ENCODE peak calls at places on chromosomes 12 and 14, in ten cellular contexts. P, O, Q, E, F, M, V, W, X and U are unnamed samples.

GRCh38 chr12:114777052-114777451 is 93.1 kb upstream of the TBX3 start:
- DNase-seq in P (no peak), O (no peak), Q (no peak), E (no peak), F (no peak), M (no peak), V (no peak), W (no peak), X (no peak), U (no peak)

GRCh38 chr14:100486025-100486828 is 101.0 kb downstream of the BEGAIN start:
- DNase-seq in P (no peak), O (no peak), Q (no peak), E (peak), F (peak), M (peak), V (peak), W (peak), X (no peak), U (peak)

GRCh38 chr12:107622005-107622404 is 63.6 kb upstream of the PWP1 start:
- DNase-seq in P (peak), O (no peak), Q (no peak), E (peak), F (no peak), M (peak), V (no peak), W (no peak), X (no peak), U (peak)

GRCh38 chr12:130983328-130984017 is 29.8 kb downstream of the ADGRD1 start:
- DNase-seq in P (no peak), O (no peak), Q (no peak), E (no peak), F (no peak), M (peak), V (no peak), W (no peak), X (no peak), U (no peak)

GRCh38 chr12:65643595-65644386 is 180.5 kb upstream of the HMGA2 start:
- DNase-seq in P (no peak), O (no peak), Q (no peak), E (no peak), F (no peak), M (no peak), V (no peak), W (no peak), X (no peak), U (no peak)

GRCh38 chr14:104370256-104370870 is 209.2 kb upstream of the C14orf180 start:
- DNase-seq in P (peak), O (no peak), Q (peak), E (peak), F (no peak), M (peak), V (no peak), W (no peak), X (no peak), U (peak)

GRCh38 chr14:35740215-35740614 is 68.9 kb downstream of the RALGAPA1 start:
- DNase-seq in P (no peak), O (no peak), Q (no peak), E (no peak), F (no peak), M (no peak), V (no peak), W (no peak), X (no peak), U (no peak)

GRCh38 chr14:51398898-51399297 is 158.9 kb downstream of the TMX1 start:
- DNase-seq in P (no peak), O (no peak), Q (no peak), E (no peak), F (no peak), M (no peak), V (no peak), W (no peak), X (no peak), U (no peak)

GRCh38 chr14:74038015-74038859 is 19.1 kb downstream of the BBOF1 start:
- DNase-seq in P (no peak), O (no peak), Q (no peak), E (peak), F (no peak), M (peak), V (no peak), W (no peak), X (no peak), U (peak)

GRCh38 chr12:13101854-13102375 is 1.6 kb downstream of the GSG1 start:
- DNase-seq in P (no peak), O (no peak), Q (peak), E (no peak), F (no peak), M (peak), V (peak), W (no peak), X (no peak), U (no peak)

GRCh38 chr12:121331268-121331667 is 20.9 kb downstream of the ANAPC5 start:
- DNase-seq in P (no peak), O (no peak), Q (no peak), E (no peak), F (no peak), M (no peak), V (no peak), W (no peak), X (no peak), U (no peak)

GRCh38 chr12:81297606-81298005 is 219.7 kb downstream of the ACSS3 start:
- DNase-seq in P (no peak), O (no peak), Q (no peak), E (no peak), F (no peak), M (no peak), V (no peak), W (no peak), X (no peak), U (no peak)

GRCh38 chr12:75257510-75257909 is 47.9 kb upstream of the KCNC2 start:
- DNase-seq in P (no peak), O (no peak), Q (no peak), E (no peak), F (no peak), M (no peak), V (no peak), W (no peak), X (no peak), U (no peak)

GRCh38 chr14:50955373-50956043 is 11.2 kb upstream of the PYGL start:
- DNase-seq in P (peak), O (peak), Q (peak), E (peak), F (no peak), M (peak), V (peak), W (no peak), X (peak), U (peak)

GRCh38 chr12:104870797-104871196 is 87.3 kb downstream of the SLC41A2 start:
- DNase-seq in P (no peak), O (no peak), Q (no peak), E (peak), F (no peak), M (no peak), V (no peak), W (peak), X (no peak), U (no peak)

DNA sequence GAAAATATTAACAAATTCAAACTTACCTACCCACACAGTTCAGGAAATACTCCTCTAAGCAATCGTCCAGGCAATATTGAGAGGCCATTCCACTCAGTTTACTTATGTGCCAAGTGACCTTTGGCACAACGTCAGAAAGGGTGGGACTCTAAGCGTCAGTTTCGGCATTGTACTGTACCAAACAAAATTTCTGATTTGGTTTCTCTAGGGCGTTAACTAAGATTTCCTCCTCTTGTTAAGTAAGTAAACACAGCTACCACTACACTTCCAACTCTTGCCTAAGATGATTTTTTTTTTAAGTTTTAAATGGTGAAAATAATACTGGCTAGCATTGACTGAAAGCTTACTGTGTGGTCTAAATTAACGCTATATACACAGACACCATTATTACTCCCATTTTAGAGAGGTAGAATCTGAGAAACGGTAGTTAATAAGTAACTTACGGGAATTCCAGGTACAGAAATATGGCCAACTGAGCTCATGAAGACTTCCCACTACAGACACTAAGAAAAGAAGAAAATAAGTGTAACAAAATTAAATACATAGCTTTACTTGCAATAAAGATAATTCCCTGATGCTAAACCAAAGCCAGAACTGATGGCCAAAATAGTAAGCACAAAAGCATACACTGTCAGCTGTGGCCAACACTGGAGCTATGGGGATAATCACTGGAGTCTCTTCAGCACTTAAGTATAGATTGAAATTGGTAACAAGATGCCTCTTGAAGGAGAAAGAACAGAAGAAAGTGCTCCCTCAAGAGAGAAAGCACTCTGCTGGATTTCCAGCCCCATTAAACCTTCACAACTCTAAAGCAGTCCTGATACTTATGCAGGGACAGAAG is 76.1 kb downstream of the EPS8 start:
- DNase-seq in P (no peak), O (no peak), Q (no peak), E (no peak), F (no peak), M (peak), V (peak), W (no peak), X (no peak), U (no peak)
- TF ChIP-seq POLR2AphosphoS5 in P (no peak), O (no peak), Q (no peak), E (no peak), F (no peak), M (peak), V (peak), W (no peak), X (no peak), U (no peak)

GRCh38 chr12:46516933-46517578 is 144.5 kb upstream of the SLC38A2 start:
- DNase-seq in P (no peak), O (no peak), Q (no peak), E (no peak), F (peak), M (no peak), V (no peak), W (peak), X (no peak), U (no peak)
- TF ChIP-seq POLR2AphosphoS5 in P (no peak), O (no peak), Q (no peak), E (no peak), F (peak), M (no peak), V (no peak), W (peak), X (no peak), U (no peak)

GRCh38 chr14:105483300-105484068 is 3.2 kb upstream of the CRIP1 start:
- DNase-seq in P (no peak), O (no peak), Q (no peak), E (no peak), F (no peak), M (no peak), V (peak), W (no peak), X (no peak), U (no peak)

GRCh38 chr14:105480165-105480564 is 5.5 kb downstream of the CRIP2 start:
- DNase-seq in P (no peak), O (no peak), Q (no peak), E (no peak), F (no peak), M (no peak), V (no peak), W (no peak), X (no peak), U (no peak)

GRCh38 chr14:105480807-105481801 is 5.6 kb upstream of the CRIP1 start:
- DNase-seq in P (peak), O (peak), Q (peak), E (peak), F (peak), M (peak), V (peak), W (no peak), X (no peak), U (peak)

GRCh38 chr14:105482486-105483110 is 4.1 kb upstream of the CRIP1 start:
- DNase-seq in P (no peak), O (no peak), Q (no peak), E (no peak), F (no peak), M (no peak), V (no peak), W (no peak), X (no peak), U (no peak)

DNA sequence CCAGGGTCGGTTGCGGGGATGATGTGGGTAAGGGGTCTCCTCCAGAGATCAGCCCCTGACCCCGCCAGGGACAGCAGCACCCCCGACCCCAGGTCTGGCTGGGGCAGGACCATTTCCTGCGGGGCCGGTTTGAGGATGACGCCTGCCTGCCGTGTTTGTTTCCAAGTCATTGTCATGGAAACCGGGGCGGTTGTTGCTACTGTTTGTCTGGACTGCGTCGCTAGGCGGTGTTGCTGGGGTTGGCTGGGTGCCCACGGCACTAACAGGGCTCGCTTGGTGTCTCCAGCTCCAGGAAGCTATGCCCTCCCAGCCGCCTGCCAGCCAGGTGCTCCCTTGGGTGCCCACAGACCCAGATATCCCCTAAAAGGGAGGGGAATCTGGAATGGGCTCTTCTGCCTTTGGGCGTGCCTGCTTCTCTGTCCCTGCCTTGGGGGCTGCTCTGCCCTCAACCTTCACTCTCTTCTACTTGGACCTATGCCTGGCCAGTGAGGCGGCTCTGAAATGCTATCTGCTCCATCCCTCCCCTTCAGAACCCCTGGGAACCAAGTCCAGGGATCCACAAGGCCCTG is 4.7 kb upstream of the CRIP1 start:
- DNase-seq in P (peak), O (peak), Q (peak), E (peak), F (peak), M (peak), V (peak), W (peak), X (no peak), U (peak)
- TF ChIP-seq POLR2AphosphoS5 in P (peak), O (peak), Q (peak), E (no peak), F (no peak), M (no peak), V (peak), W (no peak), X (no peak), U (no peak)

GRCh38 chr12:57474862-57475261 is 4.8 kb downstream of the ARHGAP9 start:
- DNase-seq in P (no peak), O (peak), Q (no peak), E (no peak), F (no peak), M (no peak), V (no peak), W (no peak), X (no peak), U (no peak)

GRCh38 chr12:57475271-57476161 is 4.2 kb downstream of the ARHGAP9 start:
- DNase-seq in P (no peak), O (peak), Q (no peak), E (peak), F (no peak), M (no peak), V (no peak), W (no peak), X (no peak), U (peak)

GRCh38 chr12:57477710-57478681 is 1.7 kb downstream of the ARHGAP9 start:
- DNase-seq in P (no peak), O (peak), Q (no peak), E (no peak), F (peak), M (no peak), V (no peak), W (peak), X (no peak), U (no peak)

GRCh38 chr12:57476993-57477709 is 2.5 kb downstream of the ARHGAP9 start:
- DNase-seq in P (no peak), O (peak), Q (no peak), E (no peak), F (no peak), M (no peak), V (no peak), W (no peak), X (no peak), U (no peak)

GRCh38 chr12:57476162-57476992 is 3.3 kb downstream of the ARHGAP9 start:
- DNase-seq in P (no peak), O (peak), Q (no peak), E (peak), F (peak), M (no peak), V (peak), W (no peak), X (no peak), U (no peak)
- TF ChIP-seq POLR2AphosphoS5 in P (no peak), O (peak), Q (no peak), E (no peak), F (peak), M (no peak), V (no peak), W (peak), X (no peak), U (no peak)

DNA sequence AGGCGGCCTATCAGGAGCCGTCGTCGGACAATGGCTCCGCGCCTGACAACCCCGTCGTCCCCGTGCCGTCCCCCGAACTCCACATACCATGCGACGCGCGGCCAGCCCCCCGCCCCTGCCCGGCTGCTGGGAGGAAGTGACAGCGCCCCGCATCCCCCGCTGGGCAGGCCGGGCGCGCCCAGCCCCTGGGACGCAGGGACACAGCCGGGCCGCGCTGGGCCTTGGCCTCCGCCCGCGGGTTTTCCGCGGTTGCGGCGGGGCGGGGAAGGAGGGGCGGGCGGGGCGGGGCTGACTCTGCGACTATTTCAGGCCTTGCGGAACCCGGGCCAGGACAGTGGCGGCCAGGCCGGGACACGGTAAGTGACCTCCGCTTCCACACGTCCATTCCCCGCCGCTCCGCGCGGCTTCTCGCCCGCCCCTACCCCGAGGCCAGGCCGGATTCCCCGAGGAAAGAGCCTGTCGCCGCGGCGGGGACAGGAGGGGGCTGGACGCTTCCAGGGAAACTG is at the start of gene TNFAIP2:
- DNase-seq in P (no peak), O (peak), Q (no peak), E (peak), F (no peak), M (no peak), V (peak), W (no peak), X (no peak), U (no peak)
- TF ChIP-seq POLR2AphosphoS5 in P (peak), O (peak), Q (no peak), E (no peak), F (no peak), M (no peak), V (peak), W (peak), X (peak), U (no peak)

DNA sequence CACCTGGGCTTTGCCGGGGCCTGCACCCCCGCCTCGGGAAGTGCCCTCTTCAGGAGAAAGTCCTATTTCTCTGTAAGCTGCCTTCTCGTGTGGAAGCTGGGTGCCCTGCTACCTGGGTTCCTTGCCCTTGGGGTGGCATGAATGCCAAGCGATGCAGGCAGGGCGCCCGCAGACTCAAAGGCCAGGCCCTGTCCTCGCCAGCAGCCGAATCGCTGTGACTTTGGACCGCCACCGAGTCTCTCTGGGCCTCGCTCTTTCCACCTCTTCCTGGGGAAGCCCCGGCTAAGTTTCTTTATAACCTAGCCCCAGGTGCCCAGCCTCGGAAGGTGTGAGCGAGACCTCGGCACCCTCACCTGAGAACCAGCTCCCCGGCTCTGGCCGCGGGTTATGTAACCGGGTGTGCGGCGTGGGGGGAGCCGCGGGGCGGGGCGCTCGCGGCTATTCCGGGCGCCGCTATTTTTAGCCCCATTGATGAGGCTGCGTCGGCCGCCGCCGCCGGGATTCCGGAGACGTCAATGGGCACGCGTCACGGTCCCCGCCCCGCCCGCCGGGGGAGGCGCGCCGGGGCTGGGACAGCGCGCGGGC is 14.6 kb upstream of the NR4A1 start:
- DNase-seq in P (no peak), O (peak), Q (peak), E (peak), F (peak), M (no peak), V (peak), W (no peak), X (no peak), U (peak)
- TF ChIP-seq POLR2AphosphoS5 in P (peak), O (peak), Q (peak), E (no peak), F (no peak), M (no peak), V (peak), W (no peak), X (no peak), U (no peak)